ENCODE peak calls at places on chromosomes 7 and 10, in six cellular contexts. M is HTR-8/SVneo; R is stimulated activated CD4-positive, alpha-beta T cell treated with anti-CD3 and anti-CD28 coated beads, Interleukin-1b, Interleukin-23, amount 100 ng/mL, for 24 hours; O is left ventricle myocardium superior; D is keratinocyte; U is fibroblast of the aortic adventitia. Y is an unnamed sample.

GRCh38 chr10:125226823-125227222 is 66.5 kb upstream of the CTBP2 start:
- DNase-seq in U (no peak), R (no peak), M (no peak), O (no peak), D (no peak), Y (no peak)

GRCh38 chr7:3095046-3095445 is 51.4 kb upstream of the CARD11 start:
- DNase-seq in M (no peak), R (no peak), O (no peak), U (no peak), D (no peak), Y (no peak)

GRCh38 chr10:101901340-101901739 is 57.7 kb upstream of the KCNIP2 start:
- DNase-seq in O (no peak), U (no peak), M (no peak), R (no peak), D (no peak), Y (peak)

GRCh38 chr10:21926358-21926890 is 77.1 kb downstream of the DNAJC1 start:
- DNase-seq in D (peak), M (no peak), O (no peak), R (no peak), U (no peak), Y (no peak)

GRCh38 chr10:86087716-86088115 is 278.9 kb downstream of the GRID1 start:
- DNase-seq in O (no peak), R (no peak), D (no peak), U (no peak), M (no peak), Y (no peak)

GRCh38 chr10:100148353-100149211 is 37.2 kb downstream of the ERLIN1 start:
- DNase-seq in M (no peak), U (peak), R (peak), D (peak), O (no peak), Y (no peak)

GRCh38 chr10:96306516-96306915 is 2.3 kb downstream of the DNTT start:
- DNase-seq in U (no peak), M (no peak), R (no peak), D (no peak), O (peak), Y (peak)

GRCh38 chr10:86044029-86044428 is 322.6 kb downstream of the GRID1 start:
- DNase-seq in U (no peak), R (no peak), M (no peak), D (no peak), O (no peak), Y (no peak)

GRCh38 chr10:7767209-7767608 is 20.6 kb downstream of the KIN start:
- DNase-seq in O (no peak), D (no peak), M (no peak), U (peak), R (no peak), Y (no peak)

GRCh38 chr7:155435110-155435509 is 22.8 kb upstream of the EN2 start:
- DNase-seq in O (peak), U (no peak), D (no peak), M (no peak), R (no peak), Y (no peak)

GRCh38 chr7:22443370-22444180 is 56.4 kb downstream of the STEAP1B start:
- DNase-seq in D (no peak), R (no peak), U (no peak), O (no peak), M (peak), Y (no peak)

GRCh38 chr7:36651404-36651803 is 72.9 kb downstream of the AOAH start:
- DNase-seq in O (no peak), D (no peak), R (no peak), U (peak), M (no peak), Y (no peak)